ENCODE peak calls at places on chromosomes 13 and 19, in eight cellular contexts. One of them, this sample, is unnamed.

GRCh38 chr13:93686399-93686798 is 459.8 kb downstream of the GPC6 start:
- DNase-seq in IMR-90: no peak
- DNase-seq in GM20000: no peak
- DNase-seq in GM13977: no peak
- DNase-seq in nephron progenitor cell: no peak
- DNase-seq in AG04450: no peak
- DNase-seq in lung: no peak
- DNase-seq in endothelial cell of umbilical vein: no peak
- DNase-seq in this sample: no peak

GRCh38 chr13:44870456-44870929 is 118.8 kb downstream of the NUFIP1 start:
- DNase-seq in endothelial cell of umbilical vein: no peak
- DNase-seq in IMR-90: no peak
- DNase-seq in GM20000: no peak
- DNase-seq in AG04450: no peak
- DNase-seq in GM13977: no peak
- DNase-seq in nephron progenitor cell: no peak
- DNase-seq in lung: peak
- DNase-seq in this sample: no peak

GRCh38 chr19:54162884-54163283 is 3.4 kb upstream of the LENG1 start:
- DNase-seq in GM13977: no peak
- DNase-seq in lung: no peak
- DNase-seq in nephron progenitor cell: no peak
- DNase-seq in endothelial cell of umbilical vein: no peak
- DNase-seq in AG04450: no peak
- DNase-seq in GM20000: no peak
- DNase-seq in IMR-90: no peak
- DNase-seq in this sample: no peak

GRCh38 chr19:35290381-35291135 is 1.4 kb upstream of the MAG start:
- DNase-seq in endothelial cell of umbilical vein: no peak
- DNase-seq in lung: no peak
- DNase-seq in GM20000: no peak
- DNase-seq in nephron progenitor cell: no peak
- DNase-seq in GM13977: no peak
- DNase-seq in AG04450: no peak
- DNase-seq in IMR-90: no peak
- DNase-seq in this sample: no peak

GRCh38 chr19:53808710-53809125 is 15.4 kb downstream of the NLRP12 start:
- DNase-seq in AG04450: no peak
- DNase-seq in endothelial cell of umbilical vein: peak
- DNase-seq in nephron progenitor cell: no peak
- DNase-seq in GM13977: no peak
- DNase-seq in GM20000: no peak
- DNase-seq in lung: no peak
- DNase-seq in IMR-90: peak
- DNase-seq in this sample: no peak

GRCh38 chr19:55811340-55811739 is 20.5 kb downstream of the NLRP11 start:
- DNase-seq in GM20000: no peak
- DNase-seq in AG04450: no peak
- DNase-seq in GM13977: no peak
- DNase-seq in nephron progenitor cell: no peak
- DNase-seq in endothelial cell of umbilical vein: no peak
- DNase-seq in IMR-90: no peak
- DNase-seq in lung: no peak
- DNase-seq in this sample: no peak

GRCh38 chr13:24923305-24923640 is 159.3 kb downstream of the RNF17 start:
- DNase-seq in GM13977: peak
- DNase-seq in GM20000: peak
- DNase-seq in lung: no peak
- DNase-seq in endothelial cell of umbilical vein: no peak
- DNase-seq in AG04450: peak
- DNase-seq in IMR-90: peak
- DNase-seq in nephron progenitor cell: no peak
- DNase-seq in this sample: no peak

GRCh38 chr13:25783480-25784081 is 268.2 kb downstream of the SHISA2 start:
- DNase-seq in GM20000: no peak
- DNase-seq in lung: no peak
- DNase-seq in GM13977: no peak
- DNase-seq in endothelial cell of umbilical vein: no peak
- DNase-seq in AG04450: no peak
- DNase-seq in IMR-90: no peak
- DNase-seq in nephron progenitor cell: no peak
- DNase-seq in this sample: no peak

GRCh38 chr19:56404705-56405056 is 549 bp downstream of the ZNF583 start:
- DNase-seq in AG04450: no peak
- DNase-seq in GM13977: no peak
- DNase-seq in endothelial cell of umbilical vein: no peak
- DNase-seq in nephron progenitor cell: no peak
- DNase-seq in IMR-90: no peak
- DNase-seq in GM20000: no peak
- DNase-seq in lung: no peak
- DNase-seq in this sample: no peak

GRCh38 chr13:19782049-19782726 is 557 bp downstream of the PSPC1 start:
- DNase-seq in IMR-90: peak
- DNase-seq in endothelial cell of umbilical vein: peak
- DNase-seq in nephron progenitor cell: peak
- DNase-seq in lung: peak
- DNase-seq in GM13977: peak
- DNase-seq in AG04450: no peak
- DNase-seq in GM20000: peak
- DNase-seq in this sample: peak

DNA sequence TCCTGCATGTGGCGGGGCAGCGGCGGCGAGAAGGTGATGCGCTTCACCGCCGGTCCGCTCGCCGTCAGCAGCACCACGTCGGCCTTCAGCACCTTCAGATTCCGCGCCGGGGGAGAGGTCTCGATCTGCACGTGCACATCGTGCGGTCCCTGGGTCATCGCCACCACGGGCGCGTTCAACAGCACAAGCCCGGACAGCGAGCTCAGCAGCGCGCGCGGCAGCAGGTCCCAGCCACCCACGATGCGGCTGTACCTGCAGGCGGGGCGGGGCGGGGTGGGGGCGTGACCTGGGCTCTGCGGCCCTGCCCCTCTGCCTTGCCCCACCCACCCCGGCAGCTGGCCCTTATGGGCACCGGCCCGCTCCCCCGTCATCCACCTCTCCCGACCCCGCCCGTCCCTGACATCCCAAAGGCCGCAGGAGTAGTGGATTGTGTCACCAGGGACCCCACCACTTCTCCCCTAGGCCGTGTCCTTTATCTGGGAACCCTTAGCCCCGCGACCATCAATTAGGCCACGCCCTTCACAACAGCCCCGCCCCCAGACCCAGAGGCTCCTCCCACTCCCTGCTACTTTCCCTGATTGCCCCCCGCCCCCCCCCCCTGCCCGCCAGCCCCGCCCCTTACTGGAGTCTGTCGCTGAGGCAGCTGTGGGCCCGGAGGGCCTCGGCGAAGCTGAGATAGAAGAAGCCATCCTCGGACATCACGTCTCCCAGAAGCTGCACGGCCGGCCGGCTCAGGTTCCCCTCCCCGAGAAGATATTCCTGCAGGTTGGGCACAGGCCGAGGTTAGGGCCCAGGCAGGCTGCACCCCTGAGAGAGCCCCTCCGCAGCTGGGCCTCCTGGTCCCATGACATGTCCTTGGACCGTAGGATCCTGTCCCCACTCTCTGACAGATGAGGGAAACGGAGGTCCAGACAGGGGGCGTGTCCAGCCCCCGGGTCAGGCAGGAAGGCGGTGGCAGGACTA is 6.1 kb downstream of the IL4I1 start:
- DNase-seq in AG04450: no peak
- DNase-seq in GM20000: peak
- DNase-seq in IMR-90: no peak
- DNase-seq in GM13977: peak
- DNase-seq in lung: no peak
- DNase-seq in nephron progenitor cell: peak
- DNase-seq in endothelial cell of umbilical vein: no peak
- DNase-seq in this sample: no peak
- TF ChIP-seq CTCF in AG04450: no peak
- TF ChIP-seq CTCF in GM20000: no peak
- TF ChIP-seq CTCF in IMR-90: no peak
- TF ChIP-seq CTCF in GM13977: no peak
- TF ChIP-seq CTCF in lung: no peak
- TF ChIP-seq CTCF in nephron progenitor cell: peak
- TF ChIP-seq CTCF in endothelial cell of umbilical vein: no peak
- TF ChIP-seq CTCF in this sample: peak

GRCh38 chr19:45401815-45402468 is 2.9 kb downstream of the PPP1R13L start:
- DNase-seq in IMR-90: no peak
- DNase-seq in endothelial cell of umbilical vein: no peak
- DNase-seq in lung: no peak
- DNase-seq in AG04450: no peak
- DNase-seq in GM20000: no peak
- DNase-seq in GM13977: no peak
- DNase-seq in nephron progenitor cell: no peak
- DNase-seq in this sample: no peak

GRCh38 chr19:45403272-45403671 is 1.6 kb downstream of the PPP1R13L start:
- DNase-seq in GM13977: no peak
- DNase-seq in lung: no peak
- DNase-seq in nephron progenitor cell: no peak
- DNase-seq in endothelial cell of umbilical vein: no peak
- DNase-seq in AG04450: no peak
- DNase-seq in GM20000: no peak
- DNase-seq in IMR-90: no peak
- DNase-seq in this sample: no peak

GRCh38 chr19:45403781-45404556 is 900 bp downstream of the PPP1R13L start:
- DNase-seq in nephron progenitor cell: peak
- DNase-seq in endothelial cell of umbilical vein: peak
- DNase-seq in IMR-90: no peak
- DNase-seq in GM20000: peak
- DNase-seq in AG04450: no peak
- DNase-seq in GM13977: peak
- DNase-seq in lung: peak
- DNase-seq in this sample: no peak

GRCh38 chr19:45404557-45405434 is at the start of gene PPP1R13L:
- DNase-seq in GM13977: peak
- DNase-seq in lung: peak
- DNase-seq in IMR-90: peak
- DNase-seq in endothelial cell of umbilical vein: peak
- DNase-seq in GM20000: peak
- DNase-seq in nephron progenitor cell: peak
- DNase-seq in AG04450: no peak
- DNase-seq in this sample: no peak

GRCh38 chr19:45402469-45403070 is 2.3 kb downstream of the PPP1R13L start:
- DNase-seq in lung: peak
- DNase-seq in GM13977: peak
- DNase-seq in endothelial cell of umbilical vein: peak
- DNase-seq in AG04450: no peak
- DNase-seq in GM20000: peak
- DNase-seq in nephron progenitor cell: peak
- DNase-seq in IMR-90: no peak
- DNase-seq in this sample: no peak
- TF ChIP-seq CTCF in lung: no peak
- TF ChIP-seq CTCF in GM13977: peak
- TF ChIP-seq CTCF in endothelial cell of umbilical vein: peak
- TF ChIP-seq CTCF in AG04450: peak
- TF ChIP-seq CTCF in GM20000: peak
- TF ChIP-seq CTCF in nephron progenitor cell: peak
- TF ChIP-seq CTCF in IMR-90: peak
- TF ChIP-seq CTCF in this sample: peak

DNA sequence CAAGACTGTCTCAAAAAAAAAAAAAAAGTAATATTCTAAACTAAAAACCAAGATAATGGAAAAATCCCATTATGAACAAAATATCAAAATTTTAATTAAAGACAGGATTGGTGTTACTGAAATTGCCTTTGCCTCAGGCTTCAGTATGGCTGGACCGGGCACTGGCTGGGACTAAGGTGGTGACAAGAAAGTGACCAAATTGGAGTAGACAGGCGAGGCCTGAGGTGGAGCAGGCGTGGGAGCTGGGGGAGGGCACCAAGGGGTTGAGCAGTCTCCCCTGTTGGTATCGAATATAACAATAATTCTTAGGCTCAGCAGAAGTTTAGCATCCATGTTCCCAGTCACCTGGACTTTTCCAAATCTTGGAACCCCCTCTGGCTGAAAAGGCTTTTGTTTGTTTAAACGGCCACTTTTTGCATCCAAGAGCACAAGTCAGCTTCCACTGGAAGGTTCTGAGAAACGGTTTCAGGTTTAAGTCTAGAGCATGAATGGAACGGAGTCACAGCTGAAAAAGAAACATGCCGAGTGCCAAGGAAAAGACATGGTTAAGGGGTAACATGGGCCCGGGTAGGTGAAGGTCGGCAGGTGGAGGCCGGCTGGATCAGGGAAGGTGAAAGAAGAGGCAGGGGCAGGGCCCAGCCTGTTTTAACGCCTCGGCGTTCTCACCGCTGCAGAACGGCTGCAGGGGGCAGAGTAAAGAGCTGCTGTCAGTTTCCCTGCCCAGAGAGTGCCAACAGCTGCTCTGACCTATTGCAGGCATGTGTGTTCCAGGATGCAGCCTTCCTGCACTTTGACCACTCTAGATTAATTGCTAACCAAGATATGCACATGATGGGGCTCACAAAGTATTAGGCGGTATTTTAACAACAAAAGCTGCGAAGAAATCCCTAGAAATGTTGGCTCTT is 104.4 kb downstream of the TM9SF2 start:
- DNase-seq in AG04450: no peak
- DNase-seq in lung: peak
- DNase-seq in endothelial cell of umbilical vein: peak
- DNase-seq in IMR-90: no peak
- DNase-seq in nephron progenitor cell: peak
- DNase-seq in GM20000: peak
- DNase-seq in GM13977: peak
- DNase-seq in this sample: no peak
- TF ChIP-seq CTCF in AG04450: peak
- TF ChIP-seq CTCF in lung: no peak
- TF ChIP-seq CTCF in endothelial cell of umbilical vein: peak
- TF ChIP-seq CTCF in IMR-90: no peak
- TF ChIP-seq CTCF in nephron progenitor cell: no peak
- TF ChIP-seq CTCF in GM20000: no peak
- TF ChIP-seq CTCF in GM13977: peak
- TF ChIP-seq CTCF in this sample: no peak

GRCh38 chr19:15252398-15253018 is 20.3 kb upstream of the EPHX3 start:
- DNase-seq in endothelial cell of umbilical vein: peak
- DNase-seq in GM20000: no peak
- DNase-seq in IMR-90: peak
- DNase-seq in AG04450: no peak
- DNase-seq in nephron progenitor cell: peak
- DNase-seq in lung: no peak
- DNase-seq in GM13977: no peak
- DNase-seq in this sample: no peak

GRCh38 chr19:15253076-15253475 is 20.8 kb upstream of the EPHX3 start:
- DNase-seq in GM20000: no peak
- DNase-seq in IMR-90: no peak
- DNase-seq in AG04450: no peak
- DNase-seq in nephron progenitor cell: no peak
- DNase-seq in lung: no peak
- DNase-seq in endothelial cell of umbilical vein: no peak
- DNase-seq in GM13977: no peak
- DNase-seq in this sample: no peak

GRCh38 chr19:15250635-15250993 is 18.4 kb upstream of the EPHX3 start:
- DNase-seq in GM20000: no peak
- DNase-seq in lung: no peak
- DNase-seq in GM13977: no peak
- DNase-seq in endothelial cell of umbilical vein: no peak
- DNase-seq in nephron progenitor cell: no peak
- DNase-seq in IMR-90: no peak
- DNase-seq in AG04450: no peak
- DNase-seq in this sample: no peak

GRCh38 chr19:15251010-15251748 is 18.9 kb upstream of the EPHX3 start:
- DNase-seq in IMR-90: peak
- DNase-seq in GM20000: no peak
- DNase-seq in AG04450: peak
- DNase-seq in nephron progenitor cell: no peak
- DNase-seq in endothelial cell of umbilical vein: peak
- DNase-seq in GM13977: no peak
- DNase-seq in lung: no peak
- DNase-seq in this sample: no peak

GRCh38 chr19:15251749-15252397 is 19.6 kb upstream of the EPHX3 start:
- DNase-seq in GM20000: no peak
- DNase-seq in nephron progenitor cell: peak
- DNase-seq in endothelial cell of umbilical vein: peak
- DNase-seq in lung: peak
- DNase-seq in AG04450: peak
- DNase-seq in IMR-90: peak
- DNase-seq in GM13977: no peak
- DNase-seq in this sample: no peak
- TF ChIP-seq CTCF in GM20000: no peak
- TF ChIP-seq CTCF in nephron progenitor cell: peak
- TF ChIP-seq CTCF in endothelial cell of umbilical vein: peak
- TF ChIP-seq CTCF in lung: no peak
- TF ChIP-seq CTCF in AG04450: peak
- TF ChIP-seq CTCF in IMR-90: peak
- TF ChIP-seq CTCF in GM13977: no peak
- TF ChIP-seq CTCF in this sample: no peak